ENCODE peak calls at places on chromosomes 12 and 14, in eight cellular contexts. R is GM20000; Y is activated CD4-positive, alpha-beta T cell treated with anti-CD3 and anti-CD28 coated beads for 4 hours; S is neural crest cell; H is T-helper 2 cell; P is HTR-8/SVneo; Q is RWPE1; E is stimulated activated CD4-positive, alpha-beta T cell treated with anti-CD3 and anti-CD28 coated beads, TNF-alpha, amount 100 ng/mL, for 48 hours. F is an unnamed sample.

GRCh38 chr12:69527506-69528272 is 57.5 kb downstream of the FRS2 start:
- DNase-seq in H (no peak), S (no peak), Q (peak), E (no peak), R (no peak), Y (no peak), P (peak), F (no peak)

GRCh38 chr14:105315211-105315721 is 718 bp downstream of the PACS2 start:
- DNase-seq in R (no peak), E (no peak), Q (peak), Y (peak), S (no peak), P (peak), H (peak), F (peak)

GRCh38 chr12:121165316-121165715 is 32.6 kb downstream of the P2RX7 start:
- DNase-seq in R (no peak), S (no peak), Q (no peak), H (no peak), P (no peak), Y (no peak), E (no peak), F (no peak)

GRCh38 chr14:104690266-104690711 is 871 bp downstream of the INF2 start:
- DNase-seq in H (no peak), P (no peak), Y (no peak), R (no peak), E (no peak), Q (no peak), S (no peak), F (no peak)

GRCh38 chr14:96254696-96255095 is 1.3 kb upstream of the BDKRB1 start:
- DNase-seq in Y (no peak), S (no peak), Q (no peak), R (no peak), P (no peak), E (no peak), H (no peak), F (no peak)

GRCh38 chr12:19025582-19025981 is 104.0 kb upstream of the PLEKHA5 start:
- DNase-seq in Y (no peak), E (no peak), P (no peak), Q (no peak), R (no peak), H (no peak), S (no peak), F (no peak)

GRCh38 chr12:85821216-85821615 is 15.0 kb downstream of the RASSF9 start:
- DNase-seq in R (no peak), Q (no peak), P (no peak), S (no peak), H (no peak), Y (no peak), E (no peak), F (no peak)

GRCh38 chr12:74689929-74690328 is 152.3 kb downstream of the ATXN7L3B start:
- DNase-seq in Q (no peak), Y (no peak), S (no peak), R (no peak), E (no peak), P (no peak), H (no peak), F (no peak)

GRCh38 chr12:19085090-19085489 is 44.4 kb upstream of the PLEKHA5 start:
- DNase-seq in S (no peak), H (no peak), E (no peak), R (no peak), P (no peak), Q (no peak), Y (no peak), F (no peak)

GRCh38 chr12:79634957-79635471 is 55.8 kb downstream of the PAWR start:
- DNase-seq in Q (peak), Y (no peak), H (no peak), S (no peak), R (no peak), E (no peak), P (no peak), F (no peak)

GRCh38 chr12:48420031-48420775 is 52.2 kb upstream of the ANP32D start:
- DNase-seq in S (no peak), E (no peak), R (no peak), P (no peak), Q (no peak), Y (no peak), H (no peak), F (no peak)

GRCh38 chr14:63770187-63770807 is 42.4 kb upstream of the SGPP1 start:
- DNase-seq in Q (peak), H (peak), R (peak), P (peak), E (no peak), S (peak), Y (peak), F (no peak)

GRCh38 chr12:10528150-10528953 is 22.7 kb downstream of the EIF2S3B start:
- DNase-seq in R (no peak), H (no peak), S (no peak), Y (no peak), Q (no peak), P (no peak), E (no peak), F (no peak)

GRCh38 chr12:70154087-70154486 is 89.1 kb upstream of the CNOT2 start:
- DNase-seq in Q (no peak), P (no peak), S (no peak), E (no peak), R (no peak), Y (no peak), H (no peak), F (no peak)